ENCODE peak calls at places on chromosomes 16 and 17, in seven cellular contexts. T is SK-N-SH, E is HCT116, B is NT2/D1, O is H1, V is K562, J is HepG2. N is an unnamed sample.

GRCh38 chr17:2179615-2180295 is 123.8 kb downstream of the SMG6 start:
- DNase-seq in T (peak), E (no peak), B (no peak), O (no peak), V (no peak), J (no peak), N (no peak)

GRCh38 chr17:82138511-82138992 is 40.5 kb upstream of the FASN start:
- DNase-seq in T (peak), E (no peak), B (no peak), O (no peak), V (no peak), J (no peak), N (no peak)

GRCh38 chr16:47884131-47884725 is 271.6 kb downstream of the ABCC12 start:
- DNase-seq in T (no peak), E (no peak), B (peak), O (no peak), V (no peak), J (no peak), N (no peak)

GRCh38 chr16:72723781-72724180 is 324.1 kb downstream of the ZFHX3 start:
- DNase-seq in T (no peak), E (peak), B (no peak), O (no peak), V (no peak), J (no peak), N (no peak)

GRCh38 chr17:51259574-51260236 is at the start of gene MBTD1:
- DNase-seq in T (peak), E (peak), B (peak), O (peak), V (peak), J (peak), N (no peak)

GRCh38 chr17:77837917-77838316 is 120.6 kb upstream of the TNRC6C start:
- DNase-seq in T (no peak), E (no peak), B (no peak), O (no peak), V (no peak), J (no peak), N (no peak)

GRCh38 chr16:78277374-78277773 is 177.9 kb downstream of the WWOX start:
- DNase-seq in T (peak), E (no peak), B (no peak), O (no peak), V (no peak), J (no peak), N (no peak)

GRCh38 chr17:63768433-63768832 is 5.0 kb downstream of the CCDC47 start:
- DNase-seq in T (no peak), E (no peak), B (no peak), O (no peak), V (no peak), J (no peak), N (no peak)

GRCh38 chr17:48843172-48843900 is 12.5 kb downstream of the CALCOCO2 start:
- DNase-seq in T (no peak), E (no peak), B (no peak), O (no peak), V (no peak), J (no peak), N (no peak)

GRCh38 chr17:81156866-81157805 is 8.2 kb upstream of the PVALEF start:
- DNase-seq in T (no peak), E (no peak), B (no peak), O (no peak), V (no peak), J (no peak), N (no peak)

GRCh38 chr17:61279476-61280145 is 120.0 kb upstream of the TBX2 start:
- DNase-seq in T (no peak), E (no peak), B (no peak), O (no peak), V (no peak), J (no peak), N (no peak)

GRCh38 chr17:82019905-82020873 is 2.5 kb downstream of the CENPX start:
- DNase-seq in T (peak), E (peak), B (no peak), O (peak), V (peak), J (peak), N (no peak)

GRCh38 chr17:17447264-17447663 is 29.5 kb upstream of the MED9 start:
- DNase-seq in T (no peak), E (no peak), B (no peak), O (no peak), V (no peak), J (no peak), N (no peak)

GRCh38 chr16:10172848-10173655 is 9.2 kb downstream of the GRIN2A start:
- DNase-seq in T (no peak), E (no peak), B (no peak), O (no peak), V (peak), J (no peak), N (peak)

GRCh38 chr16:79069634-79070033 is 530.9 kb downstream of the MAF start:
- DNase-seq in T (no peak), E (no peak), B (no peak), O (no peak), V (no peak), J (no peak), N (no peak)

GRCh38 chr17:58402047-58402446 is 15.3 kb downstream of the RNF43 start:
- DNase-seq in T (no peak), E (peak), B (no peak), O (no peak), V (no peak), J (no peak), N (no peak)

GRCh38 chr16:86714166-86714565 is 135.8 kb downstream of the FOXL1 start:
- DNase-seq in T (no peak), E (no peak), B (no peak), O (no peak), V (no peak), J (no peak), N (no peak)

GRCh38 chr16:24149102-24149501 is 107.0 kb upstream of the CACNG3 start:
- DNase-seq in T (no peak), E (no peak), B (no peak), O (no peak), V (no peak), J (no peak), N (peak)

GRCh38 chr17:21042434-21043295 is at the start of gene USP22:
- DNase-seq in T (peak), E (no peak), B (no peak), O (peak), V (no peak), J (no peak), N (no peak)

GRCh38 chr17:19016881-19017280 is 12.3 kb upstream of the FAM83G start:
- DNase-seq in T (no peak), E (no peak), B (no peak), O (no peak), V (no peak), J (no peak), N (no peak)

GRCh38 chr17:57892820-57893595 is 43.2 kb upstream of the MRPS23 start:
- DNase-seq in T (no peak), E (peak), B (no peak), O (peak), V (peak), J (peak), N (no peak)

GRCh38 chr16:75193730-75194444 is 13.1 kb downstream of the CTRB2 start:
- DNase-seq in T (no peak), E (no peak), B (no peak), O (no peak), V (no peak), J (no peak), N (no peak)

GRCh38 chr17:81456798-81457197 is 55.8 kb downstream of the ACTG1 start:
- DNase-seq in T (no peak), E (no peak), B (no peak), O (no peak), V (peak), J (peak), N (no peak)

GRCh38 chr17:55286681-55287589 is 22.2 kb downstream of the HLF start:
- DNase-seq in T (no peak), E (peak), B (no peak), O (no peak), V (no peak), J (peak), N (no peak)

GRCh38 chr17:7816926-7817642 is 16.9 kb upstream of the KDM6B start:
- DNase-seq in T (no peak), E (no peak), B (no peak), O (no peak), V (no peak), J (no peak), N (no peak)

GRCh38 chr17:6698004-6698403 is 15.2 kb downstream of the SLC13A5 start:
- DNase-seq in T (no peak), E (no peak), B (no peak), O (no peak), V (no peak), J (no peak), N (no peak)

GRCh38 chr16:50534556-50534955 is 13.6 kb upstream of the NKD1 start:
- DNase-seq in T (no peak), E (no peak), B (no peak), O (no peak), V (no peak), J (no peak), N (no peak)

GRCh38 chr16:5580320-5580719 is 482.7 kb upstream of the EEF2KMT start:
- DNase-seq in T (no peak), E (no peak), B (no peak), O (no peak), V (no peak), J (no peak), N (no peak)

GRCh38 chr16:86579268-86580062 is 1.1 kb downstream of the FOXL1 start:
- DNase-seq in T (no peak), E (no peak), B (no peak), O (peak), V (no peak), J (no peak), N (no peak)

GRCh38 chr16:57383276-57384247 is 11.3 kb downstream of the CX3CL1 start:
- DNase-seq in T (no peak), E (no peak), B (peak), O (no peak), V (no peak), J (peak), N (no peak)

GRCh38 chr16:85152414-85153030 is 40.2 kb upstream of the CIBAR2 start:
- DNase-seq in T (no peak), E (no peak), B (no peak), O (no peak), V (no peak), J (no peak), N (no peak)

GRCh38 chr17:72422204-72422504 is 301.3 kb downstream of the SOX9 start:
- DNase-seq in T (no peak), E (no peak), B (no peak), O (no peak), V (no peak), J (no peak), N (no peak)

GRCh38 chr17:72420775-72421127 is 299.9 kb downstream of the SOX9 start:
- DNase-seq in T (no peak), E (no peak), B (no peak), O (no peak), V (no peak), J (no peak), N (no peak)

GRCh38 chr17:72417627-72418026 is 296.8 kb downstream of the SOX9 start:
- DNase-seq in T (no peak), E (no peak), B (no peak), O (no peak), V (no peak), J (no peak), N (no peak)

GRCh38 chr17:72421128-72422092 is 300.6 kb downstream of the SOX9 start:
- DNase-seq in T (no peak), E (peak), B (no peak), O (no peak), V (peak), J (peak), N (peak)

DNA sequence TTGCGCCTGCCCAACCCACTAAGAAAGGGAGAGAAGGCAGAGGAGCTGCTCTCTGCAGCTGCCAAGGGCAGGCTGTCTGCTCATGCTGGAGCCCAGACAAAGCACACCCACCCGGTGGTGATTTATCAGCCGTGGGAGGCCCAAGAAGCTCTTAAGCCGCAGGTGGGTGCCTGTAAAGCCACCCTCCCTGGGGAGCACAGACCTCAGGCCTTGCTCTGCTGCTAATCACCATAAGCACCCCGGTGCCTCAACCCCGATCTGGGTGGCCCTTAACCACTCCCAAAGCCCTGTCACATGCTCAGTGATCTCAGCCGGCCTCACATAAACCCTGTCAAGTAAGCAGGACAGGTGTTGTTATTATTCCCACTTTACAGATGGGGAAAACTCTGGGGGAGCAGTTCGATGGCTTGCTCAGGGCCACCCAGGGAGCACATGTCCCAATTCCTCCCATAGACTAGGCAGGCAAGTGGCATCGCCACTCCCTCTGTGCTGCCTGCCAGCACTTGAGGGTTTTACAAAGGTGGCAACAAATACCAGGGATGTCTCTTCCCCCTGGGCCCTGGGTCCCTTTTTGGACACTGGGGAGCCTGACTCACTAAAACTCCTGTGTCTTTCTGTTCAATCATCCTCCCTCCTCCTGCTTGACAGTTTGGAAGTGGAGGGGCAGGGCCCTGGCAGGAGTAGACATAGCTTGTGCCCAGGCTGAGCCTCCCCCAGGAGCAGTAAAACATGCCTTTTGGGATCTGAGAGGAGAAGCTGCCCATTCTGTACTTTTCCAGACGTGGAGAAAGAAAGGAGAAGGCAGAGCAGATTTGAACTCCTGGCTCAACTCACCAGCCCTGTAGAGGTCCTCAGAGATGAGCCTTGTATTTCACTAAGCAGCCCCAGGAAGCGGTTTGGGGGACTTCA is 299.3 kb downstream of the SOX9 start:
- DNase-seq in T (no peak), E (no peak), B (no peak), O (no peak), V (no peak), J (no peak), N (peak)
- TF ChIP-seq YY1 in T (no peak), E (no peak), B (no peak), O (no peak), V (no peak), J (no peak), N (peak)

GRCh38 chr16:15592324-15592723 is 50.6 kb downstream of the MARF1 start:
- DNase-seq in T (no peak), E (no peak), B (no peak), O (no peak), V (no peak), J (no peak), N (no peak)
- TF ChIP-seq YY1 in T (no peak), E (no peak), B (no peak), O (no peak), V (no peak), J (no peak), N (no peak)

GRCh38 chr17:9529033-9529748 is 46.4 kb downstream of the STX8 start:
- DNase-seq in T (peak), E (no peak), B (no peak), O (no peak), V (peak), J (peak), N (no peak)
- TF ChIP-seq YY1 in T (no peak), E (no peak), B (no peak), O (no peak), V (no peak), J (no peak), N (no peak)

GRCh38 chr17:65409381-65409780 is 152.1 kb downstream of the AXIN2 start:
- DNase-seq in T (no peak), E (no peak), B (no peak), O (no peak), V (no peak), J (no peak), N (no peak)
- TF ChIP-seq YY1 in T (no peak), E (no peak), B (no peak), O (no peak), V (no peak), J (no peak), N (no peak)

GRCh38 chr16:974001-974601 is 3.3 kb upstream of the LMF1 start:
- DNase-seq in T (no peak), E (no peak), B (no peak), O (no peak), V (no peak), J (no peak), N (no peak)
- TF ChIP-seq YY1 in T (no peak), E (no peak), B (no peak), O (no peak), V (no peak), J (no peak), N (no peak)

GRCh38 chr17:79671387-79671752 is 59.4 kb upstream of the ENPP7 start:
- DNase-seq in T (no peak), E (no peak), B (no peak), O (no peak), V (no peak), J (no peak), N (no peak)

GRCh38 chr17:79672496-79672895 is 58.2 kb upstream of the ENPP7 start:
- DNase-seq in T (no peak), E (no peak), B (no peak), O (no peak), V (no peak), J (no peak), N (no peak)

GRCh38 chr17:79669861-79670260 is 59.0 kb upstream of the RBFOX3 start:
- DNase-seq in T (no peak), E (no peak), B (no peak), O (no peak), V (no peak), J (no peak), N (no peak)

GRCh38 chr17:79668344-79669250 is 57.7 kb upstream of the RBFOX3 start:
- DNase-seq in T (no peak), E (no peak), B (no peak), O (no peak), V (no peak), J (no peak), N (no peak)

DNA sequence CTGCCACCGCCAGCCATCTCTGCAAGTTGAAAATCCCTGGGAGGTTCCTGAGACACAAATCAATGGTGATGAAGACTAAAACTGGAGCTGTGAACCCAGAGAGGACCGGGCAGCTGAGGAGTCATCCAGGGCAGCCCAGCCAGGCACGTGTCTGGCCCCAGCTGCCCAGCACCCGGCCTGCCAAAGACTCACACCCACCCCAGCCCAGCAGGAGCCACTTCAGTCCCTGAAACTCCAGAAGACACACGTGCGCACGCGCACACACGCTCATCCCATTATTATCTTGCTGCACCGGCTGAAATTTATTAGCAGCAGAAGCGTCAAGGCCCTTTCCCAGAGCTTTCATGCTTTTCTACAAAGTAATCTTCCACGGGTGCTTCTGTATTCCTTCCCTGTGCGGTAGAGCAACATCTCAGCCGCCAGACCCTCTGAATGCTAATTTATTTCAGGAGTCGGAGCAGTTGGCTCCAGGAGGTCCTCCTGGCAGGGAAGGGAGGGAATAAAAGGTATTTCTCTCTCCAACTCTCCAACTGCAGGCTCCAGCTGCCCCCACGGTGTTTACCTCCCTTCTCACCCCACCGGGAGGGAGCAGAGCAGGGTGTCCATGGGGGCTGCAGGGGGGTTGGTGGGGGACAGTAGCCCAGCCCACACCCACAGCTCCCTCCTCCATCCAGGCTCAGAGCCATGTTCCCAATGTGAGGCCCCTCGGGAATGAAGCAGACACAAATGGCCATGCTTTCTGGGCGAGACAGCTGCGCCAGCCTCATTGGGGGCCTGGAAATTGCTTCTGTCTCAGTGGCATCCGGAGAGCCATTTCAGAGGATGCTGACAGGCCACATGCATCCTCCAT is 59.9 kb upstream of the RBFOX3 start:
- DNase-seq in T (no peak), E (no peak), B (no peak), O (no peak), V (no peak), J (no peak), N (no peak)
- TF ChIP-seq YY1 in T (no peak), E (no peak), B (no peak), O (no peak), V (no peak), J (no peak), N (no peak)